ENCODE peak calls at places on chromosomes 7 and 10, in five cellular contexts. J, U, G, B and Q are unnamed samples.

GRCh38 chr7:106869954-106870353 is 4.9 kb downstream of the PIK3CG start:
- DNase-seq in G (no peak), B (no peak), U (no peak), J (no peak), Q (no peak)

GRCh38 chr10:47121336-47121735 is 178.7 kb upstream of the GDF10 start:
- DNase-seq in J (no peak), G (no peak), B (no peak), U (no peak), Q (no peak)

GRCh38 chr7:41886906-41887311 is 184.0 kb upstream of the INHBA start:
- DNase-seq in B (no peak), G (no peak), U (peak), J (peak), Q (no peak)

GRCh38 chr7:136114966-136115762 is 138.0 kb upstream of the MTPN start:
- DNase-seq in B (peak), U (peak), J (peak), G (no peak), Q (no peak)

GRCh38 chr7:53521638-53522184 is 486.3 kb downstream of the POM121L12 start:
- DNase-seq in U (no peak), B (no peak), J (no peak), G (no peak), Q (no peak)

GRCh38 chr10:93844979-93845626 is 48.7 kb upstream of the SLC35G1 start:
- DNase-seq in B (no peak), G (no peak), U (no peak), J (no peak), Q (no peak)

GRCh38 chr7:86904949-86905834 is 154.3 kb downstream of the ELAPOR2 start:
- DNase-seq in J (peak), B (no peak), U (peak), G (no peak), Q (no peak)

GRCh38 chr7:157603005-157603404 is 266.2 kb downstream of the DNAJB6 start:
- DNase-seq in B (no peak), J (no peak), U (no peak), G (no peak), Q (no peak)

GRCh38 chr10:58660577-58661255 is 148.0 kb downstream of the BICC1 start:
- DNase-seq in B (no peak), U (no peak), J (no peak), G (no peak), Q (no peak)

GRCh38 chr10:117860135-117860534 is 186.6 kb downstream of the RAB11FIP2 start:
- DNase-seq in U (no peak), B (no peak), J (no peak), G (no peak), Q (no peak)

GRCh38 chr10:18205098-18205834 is 65.0 kb downstream of the CACNB2 start:
- DNase-seq in B (no peak), J (no peak), U (no peak), G (no peak), Q (no peak)

GRCh38 chr10:11776080-11776479 is 33.9 kb downstream of the ECHDC3 start:
- DNase-seq in B (no peak), J (peak), G (no peak), U (no peak), Q (no peak)

GRCh38 chr10:6580279-6581029 is 378 bp upstream of the PRKCQ start:
- DNase-seq in U (peak), J (peak), G (peak), B (peak), Q (peak)
- TF ChIP-seq CTCF in U (peak), J (peak), G (peak), B (no peak), Q (no peak)

GRCh38 chr10:30186371-30186875 is 127.0 kb upstream of the JCAD start:
- DNase-seq in U (peak), J (peak), B (no peak), G (no peak), Q (no peak)
- TF ChIP-seq CTCF in U (peak), J (peak), B (no peak), G (no peak), Q (no peak)

GRCh38 chr7:7970620-7971307 is 2.2 kb downstream of the GLCCI1 start:
- DNase-seq in J (no peak), G (no peak), B (no peak), U (no peak), Q (no peak)

GRCh38 chr7:7968544-7969305 is at the start of gene GLCCI1:
- DNase-seq in G (peak), U (peak), J (peak), B (peak), Q (peak)

GRCh38 chr7:7970113-7970619 is 1.6 kb downstream of the GLCCI1 start:
- DNase-seq in G (no peak), U (no peak), J (peak), B (no peak), Q (no peak)

GRCh38 chr7:7967909-7968543 is 570 bp upstream of the GLCCI1 start:
- DNase-seq in U (no peak), J (no peak), B (no peak), G (no peak), Q (no peak)

DNA sequence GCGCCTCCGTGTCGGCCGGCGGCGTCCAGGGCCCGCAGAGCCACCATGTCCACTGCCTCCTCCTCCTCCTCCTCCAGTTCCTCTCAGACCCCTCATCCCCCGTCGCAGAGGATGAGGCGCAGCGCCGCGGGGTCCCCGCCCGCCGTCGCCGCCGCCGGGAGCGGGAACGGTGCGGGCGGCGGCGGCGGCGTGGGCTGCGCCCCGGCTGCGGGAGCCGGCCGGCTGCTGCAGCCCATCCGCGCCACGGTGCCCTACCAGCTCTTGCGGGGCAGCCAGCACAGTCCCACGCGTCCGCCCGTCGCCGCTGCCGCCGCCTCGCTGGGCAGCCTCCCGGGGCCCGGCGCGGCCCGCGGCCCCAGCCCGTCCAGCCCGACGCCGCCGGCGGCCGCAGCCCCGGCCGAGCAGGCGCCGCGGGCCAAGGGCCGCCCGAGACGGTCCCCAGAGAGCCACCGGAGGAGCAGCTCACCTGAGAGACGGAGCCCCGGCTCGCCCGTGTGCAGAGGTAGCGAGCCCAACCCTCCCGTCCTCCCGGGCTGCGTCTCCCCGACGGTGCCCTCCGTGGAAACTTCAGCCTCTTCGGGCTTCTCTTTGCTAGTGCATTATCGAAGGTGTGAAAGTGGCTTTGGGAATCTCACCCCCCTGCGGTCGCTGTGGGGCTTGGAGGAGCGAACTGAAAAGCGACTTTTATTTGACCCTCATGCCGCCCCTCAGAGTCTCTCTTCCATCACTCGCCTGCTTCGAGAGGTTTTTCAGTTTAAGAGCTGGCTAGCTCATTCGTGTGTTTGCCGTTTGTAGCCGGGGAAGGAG is 913 bp downstream of the GLCCI1 start:
- DNase-seq in B (peak), J (peak), G (peak), U (peak), Q (no peak)
- TF ChIP-seq CTCF in B (no peak), J (no peak), G (no peak), U (peak), Q (no peak)

DNA sequence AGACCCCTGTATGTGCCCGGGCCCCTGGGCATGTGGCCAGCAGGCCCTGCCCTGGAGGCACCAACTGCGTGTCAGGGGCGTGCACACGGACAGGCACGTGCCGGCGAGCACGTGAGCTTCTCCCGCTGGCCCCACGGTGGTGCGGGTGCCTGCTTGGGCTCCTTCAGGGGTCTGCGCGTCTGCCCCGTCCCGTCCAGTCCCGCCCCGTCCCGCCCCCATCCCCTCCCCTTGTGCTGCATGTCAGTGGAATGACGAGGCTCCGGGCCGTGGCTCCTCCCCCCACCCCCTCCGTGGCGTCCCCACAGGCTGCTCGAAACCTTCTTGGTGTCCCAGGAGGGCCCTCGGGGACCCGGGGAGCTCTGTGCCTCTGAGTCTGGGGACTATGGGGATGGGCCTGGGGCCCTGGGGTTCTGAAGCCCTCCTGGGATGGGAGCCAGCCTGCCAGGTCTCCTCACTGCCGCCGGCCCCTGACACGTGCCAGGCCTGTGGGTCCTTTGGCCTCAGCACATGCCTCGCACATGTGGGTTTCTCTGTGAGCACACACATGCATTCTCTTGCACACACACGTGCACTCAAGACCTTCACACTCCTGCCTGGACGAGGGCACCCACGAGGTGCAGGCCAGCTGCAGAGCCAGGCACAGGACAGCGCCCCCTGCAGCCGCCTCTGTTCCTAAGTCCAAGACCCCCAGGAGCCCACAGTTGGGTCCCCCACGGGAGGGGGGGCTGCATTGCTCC is 27.5 kb upstream of the AMZ1 start:
- DNase-seq in G (no peak), B (peak), J (no peak), U (no peak), Q (no peak)
- TF ChIP-seq CTCF in G (no peak), B (no peak), J (peak), U (peak), Q (no peak)

DNA sequence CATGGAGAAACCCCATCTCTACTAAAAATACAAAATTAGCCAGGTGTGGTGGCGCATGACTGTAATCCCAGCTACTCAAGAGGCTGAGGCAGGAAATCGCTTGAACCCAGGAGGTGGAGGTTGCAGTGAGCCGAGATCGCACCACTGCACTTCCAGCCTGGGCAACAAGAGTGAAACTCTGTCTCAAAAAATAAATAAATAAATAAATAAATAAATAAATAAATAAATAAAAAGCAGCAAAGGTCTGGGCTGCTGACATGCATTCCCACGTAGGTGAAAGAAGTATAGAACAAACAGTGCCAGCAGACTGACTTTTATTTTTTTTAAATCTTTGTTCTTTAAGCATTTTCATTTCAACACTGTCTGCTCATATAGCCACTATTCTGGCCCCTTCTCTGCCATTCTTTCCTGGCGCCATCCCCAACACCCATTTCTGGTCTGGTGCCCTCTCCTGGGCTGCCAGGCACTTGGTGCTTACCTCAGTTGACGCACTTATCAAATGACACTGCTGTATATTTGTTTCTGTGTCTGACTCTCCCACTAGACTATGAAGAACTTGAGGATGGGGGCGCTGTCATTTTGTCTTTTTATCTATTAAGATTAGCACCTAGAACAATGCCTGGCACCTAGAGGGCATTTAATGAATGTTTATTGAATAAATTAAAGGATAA is 15.6 kb downstream of the FAM107B start:
- DNase-seq in U (no peak), B (no peak), G (no peak), J (no peak), Q (no peak)
- TF ChIP-seq CTCF in U (peak), B (no peak), G (no peak), J (no peak), Q (no peak)

GRCh38 chr7:34928052-34928451 is 109.2 kb downstream of the DPY19L1 start:
- DNase-seq in U (peak), G (peak), B (no peak), J (peak), Q (peak)
- TF ChIP-seq CTCF in U (peak), G (peak), B (no peak), J (peak), Q (no peak)